ENCODE peak calls at places on chromosomes 6 and 20, in seven cellular contexts. One of them, this sample, is unnamed. For H3K4me1, the result is how much of the 10 kb centered on the place peaks cover.

GRCh38 chr6:44829811-44830210 is 442.3 kb downstream of the CDC5L start:
- DNase-seq in GM23248: no peak
- DNase-seq in A549: no peak
- DNase-seq in pancreas: no peak
- DNase-seq in ovary: no peak
- DNase-seq in gastrocnemius medialis: no peak
- DNase-seq in IMR-90: no peak
- DNase-seq in this sample: no peak

GRCh38 chr20:24918579-24919566 is 30.2 kb upstream of the CST7 start:
- DNase-seq in GM23248: no peak
- DNase-seq in A549: no peak
- DNase-seq in pancreas: no peak
- DNase-seq in ovary: no peak
- DNase-seq in gastrocnemius medialis: peak
- DNase-seq in IMR-90: no peak
- DNase-seq in this sample: no peak

GRCh38 chr6:105994522-105995402 is 91.4 kb upstream of the PRDM1 start:
- DNase-seq in GM23248: peak
- DNase-seq in A549: peak
- DNase-seq in pancreas: peak
- DNase-seq in ovary: peak
- DNase-seq in gastrocnemius medialis: peak
- DNase-seq in IMR-90: peak
- DNase-seq in this sample: peak

GRCh38 chr6:14984454-14984853 is 261.4 kb upstream of the JARID2 start:
- DNase-seq in GM23248: peak
- DNase-seq in A549: peak
- DNase-seq in pancreas: no peak
- DNase-seq in ovary: peak
- DNase-seq in gastrocnemius medialis: peak
- DNase-seq in IMR-90: peak
- DNase-seq in this sample: no peak

GRCh38 chr6:1561355-1561754 is 48.4 kb upstream of the FOXC1 start:
- DNase-seq in GM23248: no peak
- DNase-seq in A549: no peak
- DNase-seq in pancreas: no peak
- DNase-seq in ovary: no peak
- DNase-seq in gastrocnemius medialis: no peak
- DNase-seq in IMR-90: no peak
- DNase-seq in this sample: no peak

GRCh38 chr6:36133148-36133547 is 2.8 kb downstream of the MAPK13 start:
- DNase-seq in GM23248: no peak
- DNase-seq in A549: no peak
- DNase-seq in pancreas: no peak
- DNase-seq in ovary: no peak
- DNase-seq in gastrocnemius medialis: peak
- DNase-seq in IMR-90: no peak
- DNase-seq in this sample: no peak

GRCh38 chr6:150930816-150931215 is 65.3 kb downstream of the MTHFD1L start:
- DNase-seq in GM23248: peak
- DNase-seq in A549: peak
- DNase-seq in pancreas: no peak
- DNase-seq in ovary: no peak
- DNase-seq in gastrocnemius medialis: no peak
- DNase-seq in IMR-90: peak
- DNase-seq in this sample: no peak

GRCh38 chr6:119210596-119210995 is 132.1 kb upstream of the FAM184A start:
- DNase-seq in GM23248: no peak
- DNase-seq in A549: no peak
- DNase-seq in pancreas: no peak
- DNase-seq in ovary: no peak
- DNase-seq in gastrocnemius medialis: no peak
- DNase-seq in IMR-90: peak
- DNase-seq in this sample: no peak

GRCh38 chr6:39411465-39411864 is 89.0 kb upstream of the KCNK16 start:
- DNase-seq in GM23248: peak
- DNase-seq in A549: no peak
- DNase-seq in pancreas: no peak
- DNase-seq in ovary: no peak
- DNase-seq in gastrocnemius medialis: no peak
- DNase-seq in IMR-90: peak
- DNase-seq in this sample: no peak

GRCh38 chr6:85726206-85726605 is 83.5 kb upstream of the SYNCRIP start:
- DNase-seq in GM23248: no peak
- DNase-seq in A549: no peak
- DNase-seq in pancreas: no peak
- DNase-seq in ovary: no peak
- DNase-seq in gastrocnemius medialis: no peak
- DNase-seq in IMR-90: no peak
- DNase-seq in this sample: no peak

GRCh38 chr6:161951139-161951538 is 677.3 kb upstream of the AGPAT4 start:
- DNase-seq in GM23248: no peak
- DNase-seq in A549: no peak
- DNase-seq in pancreas: no peak
- DNase-seq in ovary: no peak
- DNase-seq in gastrocnemius medialis: no peak
- DNase-seq in IMR-90: no peak
- DNase-seq in this sample: no peak

GRCh38 chr6:108165714-108166663 is at the start of gene NR2E1:
- DNase-seq in GM23248: peak
- DNase-seq in A549: peak
- DNase-seq in pancreas: no peak
- DNase-seq in ovary: no peak
- DNase-seq in gastrocnemius medialis: no peak
- DNase-seq in IMR-90: peak
- DNase-seq in this sample: no peak

GRCh38 chr6:129032602-129033001 is 149.7 kb downstream of the LAMA2 start:
- DNase-seq in GM23248: peak
- DNase-seq in A549: no peak
- DNase-seq in pancreas: no peak
- DNase-seq in ovary: no peak
- DNase-seq in gastrocnemius medialis: peak
- DNase-seq in IMR-90: no peak
- DNase-seq in this sample: peak

GRCh38 chr6:160431231-160431630 is 83.1 kb downstream of the SLC22A3 start:
- DNase-seq in GM23248: peak
- DNase-seq in A549: no peak
- DNase-seq in pancreas: no peak
- DNase-seq in ovary: peak
- DNase-seq in gastrocnemius medialis: peak
- DNase-seq in IMR-90: peak
- DNase-seq in this sample: peak

GRCh38 chr20:38728911-38729642 is 4.8 kb downstream of the SLC32A1 start:
- DNase-seq in GM23248: no peak
- DNase-seq in A549: no peak
- DNase-seq in pancreas: no peak
- DNase-seq in ovary: no peak
- DNase-seq in gastrocnemius medialis: no peak
- DNase-seq in IMR-90: no peak
- DNase-seq in this sample: no peak

GRCh38 chr6:36419295-36419694 is 23.4 kb downstream of the PXT1 start:
- DNase-seq in GM23248: no peak
- DNase-seq in A549: no peak
- DNase-seq in pancreas: no peak
- DNase-seq in ovary: no peak
- DNase-seq in gastrocnemius medialis: no peak
- DNase-seq in IMR-90: no peak
- DNase-seq in this sample: no peak

GRCh38 chr6:7413151-7413823 is 23.7 kb downstream of the RIOK1 start:
- DNase-seq in GM23248: no peak
- DNase-seq in A549: no peak
- DNase-seq in pancreas: no peak
- DNase-seq in ovary: no peak
- DNase-seq in gastrocnemius medialis: no peak
- DNase-seq in IMR-90: no peak
- DNase-seq in this sample: no peak

GRCh38 chr20:48697845-48698491 is 129.8 kb downstream of the PREX1 start:
- DNase-seq in GM23248: peak
- DNase-seq in A549: peak
- DNase-seq in pancreas: peak
- DNase-seq in ovary: peak
- DNase-seq in gastrocnemius medialis: peak
- DNase-seq in IMR-90: peak
- DNase-seq in this sample: no peak

GRCh38 chr20:19826179-19826914 is 68.3 kb downstream of the RIN2 start:
- DNase-seq in GM23248: no peak
- DNase-seq in A549: peak
- DNase-seq in pancreas: no peak
- DNase-seq in ovary: no peak
- DNase-seq in gastrocnemius medialis: no peak
- DNase-seq in IMR-90: no peak
- DNase-seq in this sample: no peak

GRCh38 chr6:111793711-111794111 is 79.5 kb downstream of the FYN start:
- DNase-seq in GM23248: no peak
- DNase-seq in A549: no peak
- DNase-seq in pancreas: no peak
- DNase-seq in ovary: no peak
- DNase-seq in gastrocnemius medialis: no peak
- DNase-seq in IMR-90: no peak
- DNase-seq in this sample: no peak
- H3K4me1 ChIP-seq in GM23248: under half
- H3K4me1 ChIP-seq in A549: under half
- H3K4me1 ChIP-seq in pancreas: under half
- H3K4me1 ChIP-seq in ovary: under half
- H3K4me1 ChIP-seq in gastrocnemius medialis: under half
- H3K4me1 ChIP-seq in IMR-90: under half
- H3K4me1 ChIP-seq in this sample: under half

GRCh38 chr6:127341471-127342202 is 1.8 kb downstream of the ECHDC1 start:
- DNase-seq in GM23248: no peak
- DNase-seq in A549: no peak
- DNase-seq in pancreas: no peak
- DNase-seq in ovary: no peak
- DNase-seq in gastrocnemius medialis: no peak
- DNase-seq in IMR-90: no peak
- DNase-seq in this sample: no peak
- H3K4me3 ChIP-seq in GM23248: peak
- H3K4me3 ChIP-seq in A549: peak
- H3K4me3 ChIP-seq in pancreas: no peak
- H3K4me3 ChIP-seq in ovary: no peak
- H3K4me3 ChIP-seq in gastrocnemius medialis: peak
- H3K4me3 ChIP-seq in IMR-90: peak
- H3K4me3 ChIP-seq in this sample: no peak

DNA sequence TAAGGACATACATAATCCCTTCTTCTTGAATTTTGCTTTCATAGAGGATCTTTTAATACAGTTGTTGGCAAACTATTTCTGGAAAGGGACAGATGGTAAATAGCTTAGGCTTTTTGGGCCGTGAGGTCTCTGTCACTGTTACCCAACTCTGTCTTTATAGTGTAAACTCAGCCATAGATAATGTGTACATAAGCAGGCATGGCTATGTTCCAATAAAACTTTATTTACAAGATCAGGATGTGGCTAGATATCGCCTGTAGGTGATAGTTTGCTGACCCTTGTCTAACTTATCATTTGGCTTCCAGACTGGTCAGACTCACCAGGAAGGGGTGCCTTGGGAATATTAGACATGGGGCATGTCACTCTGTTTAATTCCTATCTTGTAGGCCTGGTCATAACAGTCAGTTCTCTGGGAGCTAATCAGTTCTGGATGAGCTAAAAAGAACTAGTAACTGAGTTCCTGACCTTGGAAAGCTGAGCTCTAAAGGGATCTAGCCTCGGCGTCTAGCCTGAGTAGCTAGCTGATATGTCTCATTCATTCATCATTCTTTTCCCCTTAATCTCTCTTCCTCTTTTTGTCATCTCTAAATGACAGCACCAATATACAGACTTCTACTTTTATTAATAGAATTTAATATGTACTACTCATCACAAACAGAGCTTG is 163.6 kb downstream of the SLC16A10 start:
- DNase-seq in GM23248: no peak
- DNase-seq in A549: no peak
- DNase-seq in pancreas: no peak
- DNase-seq in ovary: no peak
- DNase-seq in gastrocnemius medialis: no peak
- DNase-seq in IMR-90: no peak
- DNase-seq in this sample: no peak
- H3K4me1 ChIP-seq in GM23248: under half
- H3K4me1 ChIP-seq in A549: under half
- H3K4me1 ChIP-seq in pancreas: under half
- H3K4me1 ChIP-seq in ovary: under half
- H3K4me1 ChIP-seq in gastrocnemius medialis: under half
- H3K4me1 ChIP-seq in IMR-90: under half
- H3K4me1 ChIP-seq in this sample: under half

GRCh38 chr6:168417158-168417557 is 23.8 kb upstream of the SMOC2 start:
- DNase-seq in GM23248: no peak
- DNase-seq in A549: no peak
- DNase-seq in pancreas: no peak
- DNase-seq in ovary: no peak
- DNase-seq in gastrocnemius medialis: no peak
- DNase-seq in IMR-90: no peak
- DNase-seq in this sample: peak

GRCh38 chr6:168419569-168419968 is 21.4 kb upstream of the SMOC2 start:
- DNase-seq in GM23248: no peak
- DNase-seq in A549: no peak
- DNase-seq in pancreas: no peak
- DNase-seq in ovary: no peak
- DNase-seq in gastrocnemius medialis: no peak
- DNase-seq in IMR-90: no peak
- DNase-seq in this sample: no peak

GRCh38 chr6:168417660-168418059 is 23.3 kb upstream of the SMOC2 start:
- DNase-seq in GM23248: no peak
- DNase-seq in A549: no peak
- DNase-seq in pancreas: no peak
- DNase-seq in ovary: peak
- DNase-seq in gastrocnemius medialis: peak
- DNase-seq in IMR-90: no peak
- DNase-seq in this sample: peak

GRCh38 chr6:168418631-168419250 is 22.2 kb upstream of the SMOC2 start:
- DNase-seq in GM23248: no peak
- DNase-seq in A549: no peak
- DNase-seq in pancreas: no peak
- DNase-seq in ovary: no peak
- DNase-seq in gastrocnemius medialis: no peak
- DNase-seq in IMR-90: no peak
- DNase-seq in this sample: peak

GRCh38 chr6:168418151-168418551 is 22.8 kb upstream of the SMOC2 start:
- DNase-seq in GM23248: no peak
- DNase-seq in A549: no peak
- DNase-seq in pancreas: no peak
- DNase-seq in ovary: peak
- DNase-seq in gastrocnemius medialis: peak
- DNase-seq in IMR-90: no peak
- DNase-seq in this sample: peak
- H3K4me3 ChIP-seq in GM23248: no peak
- H3K4me3 ChIP-seq in A549: no peak
- H3K4me3 ChIP-seq in pancreas: no peak
- H3K4me3 ChIP-seq in ovary: no peak
- H3K4me3 ChIP-seq in gastrocnemius medialis: peak
- H3K4me3 ChIP-seq in IMR-90: no peak
- H3K4me3 ChIP-seq in this sample: peak

DNA sequence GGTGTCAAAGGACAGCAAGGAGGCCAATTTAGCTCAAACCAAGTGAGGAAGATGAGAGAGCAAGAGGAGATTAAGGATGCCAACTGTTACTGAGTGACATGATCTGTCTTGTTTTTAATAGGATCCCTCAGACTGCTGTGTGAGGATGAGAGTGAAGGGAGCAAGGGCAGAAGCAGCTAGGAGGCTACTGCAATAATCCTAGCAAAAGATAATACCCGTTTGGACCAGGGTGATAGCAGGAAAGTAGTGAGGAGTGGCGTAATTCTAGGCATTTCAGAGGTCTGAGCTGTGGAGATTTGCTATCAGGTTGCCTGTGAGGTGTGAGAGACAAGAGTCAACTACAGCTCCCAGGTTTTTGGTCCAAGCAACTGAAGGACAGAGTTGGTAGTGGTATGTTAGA is 14.7 kb downstream of the UBE2V1 start:
- DNase-seq in GM23248: no peak
- DNase-seq in A549: no peak
- DNase-seq in pancreas: no peak
- DNase-seq in ovary: no peak
- DNase-seq in gastrocnemius medialis: no peak
- DNase-seq in IMR-90: no peak
- DNase-seq in this sample: no peak
- H3K4me1 ChIP-seq in GM23248: under half
- H3K4me1 ChIP-seq in A549: under half
- H3K4me1 ChIP-seq in pancreas: under half
- H3K4me1 ChIP-seq in ovary: under half
- H3K4me1 ChIP-seq in gastrocnemius medialis: half or more
- H3K4me1 ChIP-seq in IMR-90: under half
- H3K4me1 ChIP-seq in this sample: under half

This sample was measured in uterus.